ENCODE peak calls at places on chromosomes 5 and 9, in seven cellular contexts. W is CD8-positive, alpha-beta T cell; Y is upper lobe of right lung; J is heart left ventricle; O is sigmoid colon; M is MM.1S; R is left ventricle myocardium inferior. H is an unnamed sample.

GRCh38 chr5:59007460-59008063 is 424.7 kb downstream of the RAB3C start:
- DNase-seq in O (no peak), W (no peak), Y (no peak), M (peak; percentile 44), R (no peak), J (no peak), H (no peak)

GRCh38 chr5:93829346-93829745 is 87.9 kb upstream of the POU5F2 start:
- DNase-seq in J (no peak), O (no peak), M (no peak), Y (no peak), R (no peak), W (no peak), H (no peak)

GRCh38 chr9:125142560-125143376 is 560 bp downstream of the SCAI start:
- DNase-seq in O (peak; percentile 66), Y (no peak), M (peak; percentile 46), J (peak; percentile 66), R (no peak), W (peak; percentile 29), H (no peak)

GRCh38 chr9:134734270-134734669 is 92.7 kb downstream of the COL5A1 start:
- DNase-seq in W (no peak), O (peak; percentile 88), Y (no peak), J (no peak), R (no peak), M (no peak), H (no peak)

GRCh38 chr5:9409413-9410089 is 136.3 kb downstream of the SEMA5A start:
- DNase-seq in W (no peak), M (no peak), J (no peak), O (no peak), R (no peak), Y (no peak), H (no peak)

GRCh38 chr5:45694255-45694834 is 1.8 kb downstream of the HCN1 start:
- DNase-seq in J (no peak), M (no peak), O (no peak), W (no peak), Y (no peak), R (no peak), H (no peak)

GRCh38 chr9:135661801-135662560 is 1.1 kb upstream of the LCN9 start:
- DNase-seq in J (no peak), M (no peak), W (no peak), R (no peak), Y (no peak), O (no peak), H (no peak)

GRCh38 chr9:76756273-76756650 is 8.0 kb upstream of the PCA3 start:
- DNase-seq in J (no peak), O (peak; percentile 63), W (no peak), Y (no peak), R (no peak), M (no peak), H (peak; percentile 25)

GRCh38 chr9:134644715-134645606 is 3.4 kb downstream of the COL5A1 start:
- DNase-seq in J (peak; percentile 81), M (no peak), Y (no peak), O (peak; percentile 93), R (peak; percentile 74), W (no peak), H (no peak)

GRCh38 chr9:135211524-135211890 is 124.0 kb downstream of the OLFM1 start:
- DNase-seq in R (no peak), J (peak; percentile 43), Y (peak; percentile 38), W (no peak), M (no peak), O (peak; percentile 48), H (no peak)

GRCh38 chr5:137858223-137858916 is 9.3 kb upstream of the MYOT start:
- DNase-seq in Y (no peak), M (peak; percentile 85), W (no peak), R (no peak), O (no peak), J (no peak), H (no peak)

GRCh38 chr5:112878760-112879159 is 17.7 kb downstream of the SRP19 start:
- DNase-seq in R (no peak), W (peak; percentile 60), Y (no peak), O (no peak), M (peak; percentile 94), J (no peak), H (peak; percentile 90)

GRCh38 chr5:127298623-127299022 is 8.0 kb downstream of the MEGF10 start:
- DNase-seq in W (no peak), O (no peak), R (no peak), Y (no peak), M (no peak), J (no peak), H (no peak)

GRCh38 chr5:102421647-102422046 is 77.2 kb downstream of the SLCO6A1 start:
- DNase-seq in O (no peak), W (no peak), M (no peak), J (no peak), R (no peak), Y (no peak), H (peak; percentile 39)

GRCh38 chr9:4640027-4640426 is 22.1 kb upstream of the PLPP6 start:
- DNase-seq in O (no peak), W (peak; percentile 63), R (no peak), M (peak; percentile 32), J (no peak), Y (no peak), H (no peak)

GRCh38 chr5:139138790-139139189 is 59.4 kb downstream of the SIL1 start:
- DNase-seq in R (peak; percentile 33), O (peak; percentile 75), Y (peak; percentile 71), W (no peak), M (no peak), J (no peak), H (peak; percentile 16)

GRCh38 chr5:106097308-106097707 is 1573.4 kb downstream of the EFNA5 start:
- DNase-seq in O (no peak), W (no peak), J (no peak), M (no peak), R (no peak), Y (no peak), H (no peak)

GRCh38 chr9:20784196-20784595 is 100.1 kb downstream of the FOCAD start:
- DNase-seq in O (no peak), Y (no peak), M (no peak), J (no peak), W (no peak), R (no peak), H (no peak)

GRCh38 chr9:106962105-106962504 is 99.1 kb downstream of the ZNF462 start:
- DNase-seq in O (no peak), Y (no peak), M (no peak), W (no peak), J (no peak), R (no peak), H (no peak)
- TF ChIP-seq CTCF in O (no peak), Y (no peak), M (no peak), W (no peak), J (no peak), R (no peak), H (no peak)

DNA sequence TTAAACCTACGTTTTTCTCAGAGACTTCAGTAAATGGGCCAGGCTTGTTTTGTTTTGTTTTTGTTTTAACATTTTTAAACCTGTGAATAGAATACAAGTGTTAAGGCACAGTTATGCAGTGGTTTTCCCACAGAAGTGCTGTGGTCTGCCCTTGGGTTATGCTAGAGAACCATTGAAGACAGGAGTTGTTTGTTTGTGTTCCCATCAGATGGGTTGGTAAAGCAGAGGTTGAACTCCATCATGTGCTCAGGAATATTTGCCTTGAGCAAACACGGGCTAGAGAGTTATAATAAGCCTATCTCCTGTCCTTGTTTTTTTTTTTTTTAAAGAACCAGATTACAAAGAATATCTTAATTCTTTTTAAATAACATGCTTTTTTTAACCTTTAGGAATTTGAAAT is 28.5 kb downstream of the RHOBTB3 start:
- DNase-seq in M (no peak), R (no peak), Y (no peak), W (no peak), O (no peak), J (no peak), H (no peak)
- H3K4me1 ChIP-seq in M (peaks cover 31% of the 10 kb centered on the region), R (peaks cover 47% of the 10 kb centered on the region), Y (peaks cover 23% of the 10 kb centered on the region), W (peaks cover 23% of the 10 kb centered on the region), O (no peaks in the 10 kb centered on the region), J (peaks cover 7% of the 10 kb centered on the region), H (peaks cover 24% of the 10 kb centered on the region)

GRCh38 chr5:171680485-171680884 is 105.1 kb upstream of the SMIM23 start:
- DNase-seq in R (no peak), W (no peak), M (no peak), Y (no peak), O (no peak), J (no peak), H (no peak)
- TF ChIP-seq CTCF in R (no peak), W (no peak), M (no peak), Y (no peak), O (no peak), J (no peak), H (no peak)

GRCh38 chr5:134228624-134229023 is 2.8 kb upstream of the PPP2CA start:
- DNase-seq in J (no peak), R (no peak), Y (no peak), M (no peak), W (no peak), O (no peak), H (no peak)
- H3K4me1 ChIP-seq in J (peaks cover 6% of the 10 kb centered on the region), R (peaks cover 49% of the 10 kb centered on the region), Y (peaks cover 8% of the 10 kb centered on the region), M (peaks cover 10% of the 10 kb centered on the region), W (peaks cover 23% of the 10 kb centered on the region), O (no peaks in the 10 kb centered on the region), H (peaks cover 18% of the 10 kb centered on the region)

GRCh38 chr9:109138421-109138820 is 18.7 kb upstream of the TMEM245 start:
- DNase-seq in Y (no peak), R (no peak), W (no peak), J (no peak), O (no peak), M (no peak), H (no peak)

GRCh38 chr9:109141375-109141774 is 21.6 kb upstream of the TMEM245 start:
- DNase-seq in R (no peak), Y (no peak), M (no peak), W (no peak), O (no peak), J (no peak), H (no peak)

GRCh38 chr9:109139851-109140250 is 20.1 kb upstream of the TMEM245 start:
- DNase-seq in O (no peak), Y (no peak), W (no peak), M (no peak), R (no peak), J (no peak), H (no peak)

GRCh38 chr9:109145062-109145461 is 22.0 kb downstream of the FRRS1L start:
- DNase-seq in O (no peak), J (no peak), W (no peak), M (no peak), Y (no peak), R (no peak), H (no peak)

GRCh38 chr9:109143881-109144562 is 23.0 kb downstream of the FRRS1L start:
- DNase-seq in J (no peak), W (no peak), O (no peak), R (no peak), Y (no peak), M (peak; percentile 81), H (peak; percentile 46)
- TF ChIP-seq CTCF in J (no peak), W (no peak), O (no peak), R (no peak), Y (peak; percentile 27), M (peak; percentile 55), H (peak; percentile 57)

DNA sequence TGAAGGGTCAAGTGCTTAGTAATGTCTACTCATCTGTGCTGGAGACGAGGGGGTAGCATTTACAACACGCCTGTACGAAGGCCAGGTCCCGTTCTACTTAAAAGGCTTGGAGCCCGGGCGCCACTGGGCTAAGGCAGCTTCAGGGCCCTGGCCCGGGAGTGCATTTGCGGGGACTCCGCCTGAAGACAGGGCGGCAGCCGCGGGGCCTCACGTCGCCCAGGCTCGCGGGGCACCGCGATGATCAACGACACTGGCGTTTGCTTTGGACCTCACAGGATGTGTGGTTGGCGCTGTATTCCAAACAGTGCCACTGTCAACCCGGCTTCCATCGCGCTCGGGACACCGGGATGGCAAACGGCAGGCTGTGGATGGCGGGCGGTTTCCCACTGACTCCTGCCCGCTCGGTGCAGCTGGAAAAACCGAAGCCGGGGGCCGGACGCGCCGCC is 1.1 kb upstream of the TENT4A start:
- DNase-seq in M (peak; percentile 64), R (peak; percentile 46), Y (peak; percentile 79), O (peak; percentile 80), J (peak; percentile 76), W (peak; percentile 50), H (peak; percentile 65)
- H3K4me1 ChIP-seq in M (peaks cover 42% of the 10 kb centered on the region), R (peaks cover 45% of the 10 kb centered on the region), Y (peaks cover 23% of the 10 kb centered on the region), O (no peaks in the 10 kb centered on the region), J (peaks cover 22% of the 10 kb centered on the region), W (peaks cover 23% of the 10 kb centered on the region), H (peaks cover 29% of the 10 kb centered on the region)

H was measured in PC-9.